ENCODE peak calls at places on chromosomes 11 and 22, in seven cellular contexts. S is colonic mucosa; Z is heart left ventricle; X is coronary artery; W is CD8-positive, alpha-beta T cell; M is H9; N is OCI-LY7. J is an unnamed sample.

GRCh38 chr11:65557280-65558001 is 718 bp downstream of the LTBP3 start:
- DNase-seq in S (no peak), Z (no peak), X (peak; percentile 78), W (peak; percentile 17), M (no peak), N (no peak), J (peak; percentile 37)

GRCh38 chr11:12829131-12829530 is 154.9 kb downstream of the TEAD1 start:
- DNase-seq in S (no peak), Z (no peak), X (no peak), W (no peak), M (no peak), N (no peak), J (no peak)

GRCh38 chr11:2451336-2451735 is 6.5 kb downstream of the KCNQ1 start:
- DNase-seq in S (no peak), Z (no peak), X (no peak), W (no peak), M (no peak), N (no peak), J (no peak)

GRCh38 chr11:47552086-47552580 is 799 bp downstream of the CELF1 start:
- DNase-seq in S (peak; percentile 57), Z (no peak), X (no peak), W (no peak), M (peak; percentile 51), N (peak; percentile 42), J (no peak)

GRCh38 chr22:50713571-50714056 is 24.4 kb upstream of the ACR start:
- DNase-seq in S (no peak), Z (peak; percentile 11), X (no peak), W (no peak), M (no peak), N (no peak), J (peak; percentile 84)

GRCh38 chr22:38267086-38267485 is 5.7 kb downstream of the TMEM184B start:
- DNase-seq in S (no peak), Z (peak; percentile 69), X (no peak), W (peak; percentile 79), M (peak; percentile 20), N (no peak), J (no peak)

GRCh38 chr11:113401718-113402117 is 14.1 kb downstream of the ANKK1 start:
- DNase-seq in S (peak; percentile 65), Z (peak; percentile 86), X (peak; percentile 45), W (no peak), M (no peak), N (no peak), J (no peak)

GRCh38 chr11:1194977-1195689 is 27.7 kb upstream of the MUC5B start:
- DNase-seq in S (no peak), Z (no peak), X (peak; percentile 66), W (no peak), M (no peak), N (no peak), J (no peak)

GRCh38 chr11:20443596-20443995 is 56.1 kb downstream of the PRMT3 start:
- DNase-seq in S (no peak), Z (no peak), X (no peak), W (no peak), M (no peak), N (peak; percentile 25), J (no peak)

GRCh38 chr11:119352857-119353260 is 6.4 kb upstream of the MFRP start:
- DNase-seq in S (no peak), Z (peak; percentile 68), X (no peak), W (no peak), M (peak; percentile 38), N (no peak), J (peak; percentile 31)

GRCh38 chr11:125445731-125446130 is 50.3 kb downstream of the FEZ1 start:
- DNase-seq in S (no peak), Z (no peak), X (peak; percentile 22), W (no peak), M (no peak), N (no peak), J (no peak)

GRCh38 chr11:129728571-129728970 is 87.1 kb upstream of the TMEM45B start:
- DNase-seq in S (no peak), Z (no peak), X (no peak), W (no peak), M (no peak), N (no peak), J (no peak)

DNA sequence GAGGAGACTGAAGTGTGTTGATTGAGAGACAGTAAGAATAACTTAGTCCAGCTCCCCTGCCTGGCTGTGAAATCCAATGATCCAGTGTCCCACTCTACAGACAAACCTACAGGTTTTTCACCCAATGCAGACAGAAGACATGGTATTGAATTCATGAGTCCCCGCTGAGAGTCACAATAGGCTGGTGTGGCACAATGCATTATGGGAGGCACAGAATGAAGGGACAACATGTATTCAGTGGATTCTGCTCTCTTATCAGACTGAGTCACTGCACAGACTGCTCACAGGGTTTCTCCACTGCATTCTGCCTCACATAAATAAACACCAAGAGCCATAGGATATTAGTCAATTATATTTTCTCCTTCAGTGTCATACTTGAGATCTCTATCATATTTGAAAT is 55.2 kb upstream of the TOP3B start:
- DNase-seq in S (no peak), Z (no peak), X (no peak), W (no peak), M (no peak), N (no peak), J (no peak)
- H3K27ac ChIP-seq in S (no peak overlapping the region), Z (no peak overlapping the region), X (no peak overlapping the region), W (no peak overlapping the region), M (no peak overlapping the region), N (peak overlapping the region; percentile 85), J (no peak overlapping the region)

GRCh38 chr11:117979481-117980211 is 6.5 kb upstream of the IL10RA start:
- DNase-seq in S (no peak), Z (no peak), X (no peak), W (no peak), M (no peak), N (peak; percentile 40), J (peak; percentile 29)
- H3K27ac ChIP-seq in S (peak overlapping the region; percentile 26), Z (no peak overlapping the region), X (peak overlapping the region; percentile 50), W (no peak overlapping the region), M (no peak overlapping the region), N (no peak overlapping the region), J (no peak overlapping the region)

DNA sequence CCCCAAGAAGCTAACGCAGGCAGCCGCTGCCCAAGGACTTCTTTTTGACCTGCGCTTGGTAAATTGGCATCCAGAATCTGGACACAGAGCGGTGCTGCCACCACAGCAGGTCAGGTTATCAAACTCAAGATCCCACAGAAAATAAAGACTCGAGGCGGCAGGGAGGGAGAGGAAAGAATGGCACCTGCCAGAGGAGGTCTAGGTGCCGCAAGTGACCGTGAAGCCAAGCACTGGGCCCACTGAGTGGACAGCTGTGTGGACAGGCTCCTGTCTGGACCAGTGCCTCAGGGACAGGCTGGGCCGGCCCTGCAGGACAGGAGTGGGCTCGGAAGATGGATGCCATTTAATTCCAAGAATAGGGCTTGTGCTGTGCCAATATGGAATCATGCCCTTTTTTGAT is 27.4 kb downstream of the BID start:
- DNase-seq in S (no peak), Z (no peak), X (no peak), W (no peak), M (no peak), N (no peak), J (no peak)
- H3K27ac ChIP-seq in S (no peak overlapping the region), Z (no peak overlapping the region), X (no peak overlapping the region), W (no peak overlapping the region), M (no peak overlapping the region), N (no peak overlapping the region), J (no peak overlapping the region)

GRCh38 chr11:67318239-67318555 is 14.9 kb downstream of the SSH3 start:
- DNase-seq in S (peak; percentile 54), Z (no peak), X (no peak), W (no peak), M (no peak), N (no peak), J (no peak)

GRCh38 chr11:67321313-67321871 is 18.1 kb downstream of the SSH3 start:
- DNase-seq in S (no peak), Z (no peak), X (no peak), W (no peak), M (no peak), N (no peak), J (no peak)

GRCh38 chr11:67322049-67322448 is 18.7 kb downstream of the SSH3 start:
- DNase-seq in S (no peak), Z (no peak), X (no peak), W (no peak), M (no peak), N (no peak), J (no peak)

GRCh38 chr11:67320011-67320410 is 16.7 kb downstream of the SSH3 start:
- DNase-seq in S (no peak), Z (no peak), X (no peak), W (no peak), M (no peak), N (no peak), J (no peak)

GRCh38 chr11:67320691-67321090 is 17.4 kb downstream of the SSH3 start:
- DNase-seq in S (no peak), Z (no peak), X (no peak), W (no peak), M (no peak), N (no peak), J (no peak)
- H3K27ac ChIP-seq in S (no peak overlapping the region), Z (no peak overlapping the region), X (no peak overlapping the region), W (no peak overlapping the region), M (no peak overlapping the region), N (no peak overlapping the region), J (no peak overlapping the region)

DNA sequence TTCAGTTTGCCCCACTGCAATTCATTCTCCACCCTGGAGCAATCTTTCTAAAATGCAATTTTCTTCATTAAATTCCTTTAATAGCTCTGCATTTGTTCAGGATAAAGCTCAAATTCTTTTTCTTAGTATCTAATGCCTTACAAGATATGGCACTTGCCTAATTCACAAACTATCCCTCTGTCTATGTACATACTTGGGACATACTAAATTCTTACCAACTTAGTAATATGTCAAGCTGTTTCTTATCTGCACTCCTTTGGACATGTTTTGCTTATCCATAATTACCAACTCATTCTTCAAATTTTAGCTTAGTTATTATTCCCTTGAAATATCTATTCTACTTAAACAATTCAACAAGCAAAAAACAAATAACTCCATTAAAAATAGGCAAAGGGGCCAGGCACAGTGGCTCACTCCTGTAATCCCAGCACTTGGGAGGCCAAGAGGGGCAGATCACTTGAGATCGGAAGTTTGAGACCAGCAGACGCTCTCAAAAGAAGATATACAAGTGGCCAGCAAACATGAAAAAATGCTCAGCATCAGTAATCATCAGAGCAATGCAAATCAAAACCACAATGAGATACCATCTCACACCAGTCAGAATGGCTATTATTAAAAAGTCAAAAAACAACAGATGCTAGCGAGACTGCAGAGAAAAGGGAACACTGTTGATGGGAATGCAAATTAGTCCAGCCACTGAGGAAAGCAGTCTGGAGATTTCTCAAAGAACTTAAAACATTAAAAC is 96.9 kb downstream of the FAM76B start:
- DNase-seq in S (no peak), Z (no peak), X (no peak), W (no peak), M (no peak), N (no peak), J (no peak)
- H3K27ac ChIP-seq in S (no peak overlapping the region), Z (no peak overlapping the region), X (peak overlapping the region; percentile 53), W (no peak overlapping the region), M (no peak overlapping the region), N (no peak overlapping the region), J (no peak overlapping the region)

GRCh38 chr22:26553056-26553752 is 36.7 kb downstream of the TPST2 start:
- DNase-seq in S (no peak), Z (no peak), X (no peak), W (no peak), M (no peak), N (peak; percentile 34), J (no peak)
- H3K27ac ChIP-seq in S (no peak overlapping the region), Z (no peak overlapping the region), X (no peak overlapping the region), W (no peak overlapping the region), M (no peak overlapping the region), N (no peak overlapping the region), J (no peak overlapping the region)

GRCh38 chr22:41478473-41478872 is 9.6 kb downstream of the ACO2 start:
- DNase-seq in S (no peak), Z (no peak), X (no peak), W (no peak), M (no peak), N (no peak), J (no peak)
- H3K27ac ChIP-seq in S (no peak overlapping the region), Z (peak overlapping the region; percentile 65), X (peak overlapping the region; percentile 96), W (no peak overlapping the region), M (no peak overlapping the region), N (peak overlapping the region; percentile 10), J (peak overlapping the region; percentile 72)

GRCh38 chr11:8694137-8694536 is 11.5 kb downstream of the RPL27A start:
- DNase-seq in S (no peak), Z (no peak), X (no peak), W (no peak), M (no peak), N (no peak), J (no peak)
- H3K27ac ChIP-seq in S (no peak overlapping the region), Z (no peak overlapping the region), X (no peak overlapping the region), W (no peak overlapping the region), M (no peak overlapping the region), N (no peak overlapping the region), J (no peak overlapping the region)